ENCODE peak calls at places on chromosomes 4 and X, in six cellular contexts. Y, X, I, G, A and J are unnamed samples.
A peak's percentile ranks its signal among the peaks of the same experiment; 100 is the strongest.

GRCh38 chr4:110678517-110678916 is 55.6 kb upstream of the PITX2 start:
- DNase-seq in Y (no peak), X (no peak), I (no peak), G (no peak), A (no peak), J (no peak)

GRCh38 chrX:131729295-131729694 is 185.4 kb downstream of the OR13H1 start:
- DNase-seq in Y (peak; percentile 16), X (no peak), I (peak; percentile 84), G (peak; percentile 88), A (peak; percentile 89), J (peak; percentile 93)

GRCh38 chrX:20032201-20032600 is 41.3 kb upstream of the BCLAF3 start:
- DNase-seq in Y (no peak), X (no peak), I (no peak), G (no peak), A (no peak), J (no peak)

GRCh38 chrX:152575331-152575730 is 62.4 kb upstream of the GABRQ start:
- DNase-seq in Y (no peak), X (no peak), I (no peak), G (no peak), A (no peak), J (no peak)

GRCh38 chrX:108090474-108091265 is 672 bp downstream of the PSMD10 start:
- DNase-seq in Y (peak; percentile 13), X (no peak), I (no peak), G (peak; percentile 44), A (no peak), J (no peak)

GRCh38 chrX:11437642-11438379 is 144.6 kb downstream of the AMELX start:
- DNase-seq in Y (no peak), X (peak; percentile 35), I (peak; percentile 45), G (peak; percentile 55), A (no peak), J (peak; percentile 19)

GRCh38 chr4:41177016-41177415 is 37.3 kb downstream of the APBB2 start:
- DNase-seq in Y (no peak), X (no peak), I (no peak), G (peak; percentile 84), A (no peak), J (no peak)

GRCh38 chrX:39174761-39175417 is 373.6 kb downstream of the MID1IP1 start:
- DNase-seq in Y (no peak), X (no peak), I (no peak), G (no peak), A (no peak), J (peak; percentile 16)

GRCh38 chrX:25721564-25721963 is 416.6 kb upstream of the MAGEB18 start:
- DNase-seq in Y (no peak), X (no peak), I (no peak), G (no peak), A (no peak), J (no peak)

GRCh38 chr4:7807351-7807921 is 132.2 kb downstream of the AFAP1 start:
- DNase-seq in Y (no peak), X (peak; percentile 65), I (no peak), G (no peak), A (peak; percentile 48), J (no peak)
- H3K27ac ChIP-seq in Y (no peak overlapping the region), X (peak overlapping the region; percentile 77), I (peak overlapping the region; percentile 80), G (peak overlapping the region; percentile 74), A (no peak overlapping the region), J (peak overlapping the region; percentile 82)

DNA sequence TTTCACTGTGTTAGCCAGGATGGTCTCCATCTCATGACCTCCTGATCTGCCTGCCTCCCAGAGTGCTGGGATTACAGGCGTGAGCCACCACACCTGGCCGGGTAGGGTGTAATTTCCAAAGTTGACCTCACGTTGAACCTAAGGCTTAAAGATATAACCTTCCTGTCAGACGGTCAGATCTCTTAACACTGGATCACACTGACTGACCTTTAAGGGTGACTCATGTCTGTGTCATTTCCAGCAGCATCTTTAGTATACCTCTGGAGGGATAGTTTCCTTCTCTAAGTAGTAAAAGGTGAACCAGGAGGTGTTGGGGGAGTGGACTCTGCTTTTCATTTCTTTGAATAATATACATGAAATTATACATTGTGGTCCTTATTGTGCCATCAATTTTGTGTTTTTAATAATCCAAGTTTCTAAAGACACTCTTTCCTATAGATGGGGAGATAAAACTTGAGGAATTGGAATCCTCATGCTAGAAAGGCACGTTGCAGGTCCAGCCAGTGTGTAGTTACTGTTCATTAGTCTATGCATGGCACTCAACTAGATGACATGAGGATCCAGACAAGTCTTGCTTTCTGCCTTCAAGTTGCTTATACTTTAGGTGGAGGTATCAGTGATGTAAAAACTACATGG is 45.7 kb downstream of the ARHGAP10 start:
- DNase-seq in Y (no peak), X (no peak), I (no peak), G (peak; percentile 34), A (no peak), J (no peak)
- H3K4me1 ChIP-seq in Y (peaks cover 16% of the 10 kb centered on the region), X (no peaks in the 10 kb centered on the region), I (peaks cover 76% of the 10 kb centered on the region), G (peaks cover 25% of the 10 kb centered on the region), A (peaks cover 59% of the 10 kb centered on the region), J (peaks cover 11% of the 10 kb centered on the region)

GRCh38 chr4:120977435-120977997 is 55.0 kb upstream of the PRDM5 start:
- DNase-seq in Y (peak; percentile 41), X (no peak), I (no peak), G (peak; percentile 70), A (no peak), J (peak; percentile 27)
- TF ChIP-seq CTCF in Y (peak; percentile 21), X (peak; percentile 59), I (peak; percentile 25), G (peak; percentile 68), A (peak; percentile 33), J (peak; percentile 26)

GRCh38 chrX:26952213-26952612 is 510.9 kb downstream of the PPP4R3C start:
- DNase-seq in Y (no peak), X (no peak), I (no peak), G (no peak), A (no peak), J (no peak)
- H3K27ac ChIP-seq in Y (no peak overlapping the region), X (no peak overlapping the region), I (no peak overlapping the region), G (no peak overlapping the region), A (no peak overlapping the region), J (no peak overlapping the region)

GRCh38 chr4:153428816-153429592 is 37.2 kb upstream of the TMEM131L start:
- DNase-seq in Y (no peak), X (no peak), I (no peak), G (peak; percentile 18), A (no peak), J (no peak)

GRCh38 chr4:153434190-153434589 is 32.0 kb upstream of the TMEM131L start:
- DNase-seq in Y (no peak), X (no peak), I (no peak), G (no peak), A (no peak), J (no peak)

GRCh38 chr4:153438916-153439756 is 27.0 kb upstream of the TMEM131L start:
- DNase-seq in Y (no peak), X (no peak), I (no peak), G (no peak), A (no peak), J (no peak)

GRCh38 chr4:153432971-153433752 is 33.0 kb upstream of the TMEM131L start:
- DNase-seq in Y (peak; percentile 32), X (peak; percentile 63), I (peak; percentile 40), G (peak; percentile 64), A (peak; percentile 67), J (peak; percentile 91)

DNA sequence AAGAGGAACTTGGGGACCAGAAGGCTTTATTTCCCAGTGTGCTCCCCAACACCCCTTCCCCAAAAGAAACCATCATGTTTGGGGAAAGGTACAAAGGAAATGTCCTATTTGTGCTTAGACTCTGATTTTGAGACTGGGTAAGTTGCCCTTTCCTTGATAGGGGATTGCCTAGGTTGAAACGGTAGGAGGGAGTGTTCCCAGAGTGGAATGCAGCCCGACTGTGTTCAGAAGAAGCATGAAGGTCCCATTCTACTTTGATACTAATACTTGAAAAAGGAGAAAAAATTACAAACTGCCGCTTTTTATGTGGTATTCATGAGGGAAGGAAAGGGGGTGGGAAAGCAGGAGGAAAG is 32.4 kb upstream of the TMEM131L start:
- DNase-seq in Y (no peak), X (no peak), I (no peak), G (no peak), A (no peak), J (no peak)
- H3K4me1 ChIP-seq in Y (no peaks in the 10 kb centered on the region), X (no peaks in the 10 kb centered on the region), I (no peaks in the 10 kb centered on the region), G (no peaks in the 10 kb centered on the region), A (peaks cover 5% of the 10 kb centered on the region), J (peaks cover 10% of the 10 kb centered on the region)

GRCh38 chrX:138020941-138021340 is 455.0 kb downstream of the ZIC3 start:
- DNase-seq in Y (no peak), X (no peak), I (no peak), G (no peak), A (no peak), J (no peak)

GRCh38 chrX:138031715-138032114 is 465.8 kb downstream of the ZIC3 start:
- DNase-seq in Y (no peak), X (no peak), I (no peak), G (no peak), A (no peak), J (no peak)

GRCh38 chrX:138026211-138026610 is 460.3 kb downstream of the ZIC3 start:
- DNase-seq in Y (no peak), X (no peak), I (no peak), G (no peak), A (no peak), J (no peak)
- TF ChIP-seq CTCF in Y (no peak), X (peak; percentile 37), I (peak; percentile 39), G (peak; percentile 27), A (peak; percentile 8), J (peak; percentile 12)